ENCODE peak calls at places on chromosomes 16 and 17, in seven cellular contexts. N, K, J, L, Z, D and E are unnamed samples.

GRCh38 chr16:65094009-65094408 is 27.9 kb downstream of the CDH11 start:
- DNase-seq in K (no peak), Z (no peak), D (no peak), L (no peak), N (no peak), J (no peak), E (no peak)

GRCh38 chr17:9308069-9308468 is 267.6 kb downstream of the STX8 start:
- DNase-seq in Z (no peak), D (no peak), L (no peak), J (no peak), K (peak; percentile 52), N (no peak), E (no peak)

GRCh38 chr17:18254888-18255649 is 3.5 kb downstream of the FLII start:
- DNase-seq in L (no peak), D (no peak), K (no peak), N (no peak), Z (no peak), J (no peak), E (no peak)

GRCh38 chr16:24858219-24859041 is 12.7 kb downstream of the SLC5A11 start:
- DNase-seq in N (peak; percentile 68), Z (peak; percentile 40), L (peak; percentile 66), K (peak; percentile 69), D (peak; percentile 48), J (no peak), E (peak; percentile 72)

GRCh38 chr17:15171433-15172047 is 93.6 kb downstream of the PMP22 start:
- DNase-seq in J (peak; percentile 47), D (no peak), Z (peak; percentile 60), L (peak; percentile 87), K (peak; percentile 91), N (peak; percentile 75), E (peak; percentile 37)

GRCh38 chr17:65230040-65230439 is 92.9 kb downstream of the RGS9 start:
- DNase-seq in J (no peak), D (no peak), L (no peak), N (peak; percentile 35), Z (no peak), K (no peak), E (no peak)

GRCh38 chr16:73179671-73180370 is 131.9 kb upstream of the ZFHX3 start:
- DNase-seq in D (no peak), N (no peak), Z (no peak), K (no peak), J (no peak), L (no peak), E (no peak)

GRCh38 chr16:83458612-83459011 is 349.2 kb upstream of the HSBP1 start:
- DNase-seq in J (no peak), N (no peak), L (peak; percentile 81), Z (peak; percentile 70), K (no peak), D (peak; percentile 6), E (no peak)

GRCh38 chr17:60678118-60678444 is 430 bp downstream of the BCAS3 start:
- DNase-seq in K (no peak), Z (no peak), J (no peak), N (no peak), L (no peak), D (no peak), E (no peak)

GRCh38 chr17:30336369-30337171 is 2.7 kb upstream of the TMIGD1 start:
- DNase-seq in Z (peak; percentile 36), D (peak; percentile 71), K (peak; percentile 80), N (peak; percentile 88), J (peak; percentile 79), L (peak; percentile 62), E (peak; percentile 95)

GRCh38 chr17:37742762-37743611 is 1.9 kb downstream of the HNF1B start:
- DNase-seq in Z (no peak), D (no peak), L (peak; percentile 29), N (peak; percentile 69), J (no peak), K (peak; percentile 64), E (peak; percentile 64)

GRCh38 chr17:40090234-40091111 is 9.9 kb downstream of the NR1D1 start:
- DNase-seq in L (no peak), J (no peak), Z (no peak), D (no peak), K (no peak), N (no peak), E (no peak)

GRCh38 chr16:30893082-30893743 is 664 bp downstream of the BCL7C start:
- DNase-seq in N (no peak), D (peak; percentile 25), K (no peak), J (no peak), Z (no peak), L (peak; percentile 9), E (no peak)

GRCh38 chr16:88924834-88925539 is 52.0 kb downstream of the CBFA2T3 start:
- DNase-seq in D (no peak), K (peak; percentile 79), J (peak; percentile 72), N (peak; percentile 61), L (peak; percentile 97), Z (peak; percentile 78), E (peak; percentile 70)

GRCh38 chr17:27816946-27817345 is 16.6 kb upstream of the NOS2 start:
- DNase-seq in K (no peak), N (no peak), L (no peak), D (no peak), J (no peak), Z (no peak), E (no peak)

GRCh38 chr17:48995871-48996695 is 1.1 kb upstream of the IGF2BP1 start:
- DNase-seq in N (peak; percentile 98), K (peak; percentile 95), Z (no peak), J (no peak), L (peak; percentile 47), D (no peak), E (peak; percentile 93)

GRCh38 chr17:16349461-16349860 is 3.8 kb downstream of the CENPV start:
- DNase-seq in K (no peak), Z (no peak), D (peak; percentile 28), L (no peak), N (no peak), J (no peak), E (no peak)

GRCh38 chr16:23496826-23497542 is 13.3 kb downstream of the GGA2 start:
- DNase-seq in L (peak; percentile 83), N (no peak), D (no peak), J (no peak), Z (no peak), K (no peak), E (no peak)
- H3K27ac ChIP-seq in L (peak overlapping the region; percentile 71), N (no peak overlapping the region), D (no peak overlapping the region), J (no peak overlapping the region), Z (no peak overlapping the region), K (no peak overlapping the region), E (no peak overlapping the region)

GRCh38 chr16:14386115-14386514 is 243.9 kb downstream of the PARN start:
- DNase-seq in L (no peak), N (no peak), J (no peak), K (no peak), Z (no peak), D (no peak), E (no peak)
- H3K4me2 ChIP-seq in L (no peak overlapping the region), N (no peak overlapping the region), J (no peak overlapping the region), K (no peak overlapping the region), Z (no peak overlapping the region), D (no peak overlapping the region), E (no peak overlapping the region)

DNA sequence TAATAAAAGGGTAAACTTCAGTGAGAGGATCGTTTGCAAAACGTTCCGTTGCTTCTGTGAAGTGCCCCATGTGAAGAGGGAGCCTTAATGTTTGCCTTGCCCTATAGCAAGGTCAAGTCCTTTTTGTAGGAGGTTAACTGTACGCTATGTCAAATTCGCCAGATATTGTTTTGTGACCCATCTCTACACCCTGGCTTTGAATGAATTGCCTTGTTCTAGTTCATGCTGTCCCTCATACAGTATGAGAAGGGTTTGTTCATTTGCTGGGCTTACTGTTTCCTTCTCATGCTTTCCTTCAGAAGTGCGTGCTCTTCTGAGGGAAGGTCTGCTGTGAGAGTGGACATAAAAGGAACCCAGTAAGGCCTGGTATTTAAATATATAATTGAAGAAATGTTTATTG is 1.6 kb downstream of the MAP3K3 start:
- DNase-seq in K (no peak), N (no peak), Z (no peak), J (no peak), D (no peak), L (no peak), E (no peak)
- H3K27ac ChIP-seq in K (no peak overlapping the region), N (no peak overlapping the region), Z (no peak overlapping the region), J (no peak overlapping the region), D (no peak overlapping the region), L (peak overlapping the region; percentile 54), E (no peak overlapping the region)

GRCh38 chr16:81784042-81784785 is 5.1 kb downstream of the PLCG2 start:
- DNase-seq in Z (no peak), D (no peak), J (no peak), L (no peak), N (no peak), K (no peak), E (no peak)

GRCh38 chr16:81786868-81787267 is 7.8 kb downstream of the PLCG2 start:
- DNase-seq in L (no peak), D (no peak), J (no peak), Z (peak; percentile 18), N (no peak), K (no peak), E (no peak)

GRCh38 chr16:81786321-81786720 is 7.2 kb downstream of the PLCG2 start:
- DNase-seq in Z (peak; percentile 57), J (no peak), K (no peak), N (no peak), D (no peak), L (peak; percentile 46), E (no peak)

GRCh38 chr16:81787659-81788058 is 8.6 kb downstream of the PLCG2 start:
- DNase-seq in N (no peak), J (no peak), D (no peak), L (no peak), Z (no peak), K (no peak), E (no peak)

GRCh38 chr16:81785138-81785924 is 6.2 kb downstream of the PLCG2 start:
- DNase-seq in L (no peak), N (no peak), Z (no peak), D (no peak), K (no peak), J (no peak), E (no peak)
- H3K4me2 ChIP-seq in L (no peak overlapping the region), N (no peak overlapping the region), Z (no peak overlapping the region), D (no peak overlapping the region), K (no peak overlapping the region), J (no peak overlapping the region), E (no peak overlapping the region)

GRCh38 chr16:57600048-57600835 is 28.2 kb upstream of the ADGRG1 start:
- DNase-seq in J (peak; percentile 47), D (peak; percentile 75), K (peak; percentile 91), L (peak; percentile 57), Z (no peak), N (peak; percentile 68), E (peak; percentile 70)

GRCh38 chr16:57603110-57604024 is 25.1 kb upstream of the ADGRG1 start:
- DNase-seq in J (no peak), L (no peak), N (no peak), Z (no peak), K (no peak), D (no peak), E (no peak)

GRCh38 chr16:57600952-57601580 is 27.4 kb upstream of the ADGRG1 start:
- DNase-seq in L (no peak), Z (no peak), K (no peak), N (no peak), D (no peak), J (no peak), E (no peak)

GRCh38 chr16:57604177-57604576 is 24.3 kb upstream of the ADGRG1 start:
- DNase-seq in N (no peak), D (no peak), J (no peak), L (no peak), Z (no peak), K (no peak), E (no peak)

GRCh38 chr16:57601801-57602478 is 26.5 kb upstream of the ADGRG1 start:
- DNase-seq in K (no peak), Z (peak; percentile 32), J (no peak), D (peak; percentile 91), N (no peak), L (no peak), E (no peak)
- H3K27ac ChIP-seq in K (no peak overlapping the region), Z (no peak overlapping the region), J (no peak overlapping the region), D (peak overlapping the region; percentile 90), N (peak overlapping the region; percentile 34), L (no peak overlapping the region), E (no peak overlapping the region)